ENCODE peak calls at places on chromosomes 12 and 14, in five cellular contexts. G, L, N, K and C are unnamed samples.
A peak's percentile ranks its signal among the peaks of the same experiment; 100 is the strongest.

GRCh38 chr12:41225179-41225578 is 37.1 kb downstream of the PDZRN4 start:
- DNase-seq in K (no peak), L (no peak), N (no peak), G (no peak), C (no peak)

GRCh38 chr12:126171936-126172559 is 1106.8 kb downstream of the AACS start:
- DNase-seq in K (no peak), N (no peak), G (no peak), L (no peak), C (no peak)

GRCh38 chr14:39733741-39734140 is 301.5 kb upstream of the FBXO33 start:
- DNase-seq in K (no peak), G (no peak), L (no peak), N (no peak), C (no peak)

GRCh38 chr14:55329999-55330710 is 58.9 kb downstream of the FBXO34 start:
- DNase-seq in K (no peak), G (no peak), L (no peak), N (no peak), C (no peak)

GRCh38 chr12:106766393-106766826 is 8.1 kb upstream of the RIC8B start:
- DNase-seq in L (no peak), G (no peak), K (peak; percentile 33), N (no peak), C (no peak)

GRCh38 chr12:131084341-131085011 is 130.8 kb downstream of the ADGRD1 start:
- DNase-seq in L (no peak), K (no peak), G (no peak), N (no peak), C (no peak)

GRCh38 chr12:72560370-72560769 is 288.2 kb downstream of the TRHDE start:
- DNase-seq in G (no peak), K (no peak), L (no peak), N (no peak), C (no peak)

GRCh38 chr14:103398427-103399195 is 13.4 kb downstream of the MARK3 start:
- DNase-seq in N (no peak), L (no peak), G (no peak), K (peak; percentile 41), C (no peak)

GRCh38 chr12:110641512-110641911 is 27.6 kb downstream of the TCTN1 start:
- DNase-seq in G (no peak), N (no peak), L (no peak), K (no peak), C (no peak)

GRCh38 chr12:112876506-112876905 is 30.3 kb upstream of the OAS1 start:
- DNase-seq in G (no peak), N (no peak), L (no peak), K (no peak), C (no peak)

GRCh38 chr14:30339311-30339901 is 219.6 kb upstream of the G2E3 start:
- DNase-seq in L (no peak), K (no peak), G (no peak), N (no peak), C (no peak)

GRCh38 chr14:30191639-30192279 is 264.1 kb upstream of the PRKD1 start:
- DNase-seq in L (no peak), N (no peak), G (no peak), K (no peak), C (no peak)

GRCh38 chr12:12466157-12466556 is 96.5 kb downstream of the DUSP16 start:
- DNase-seq in G (no peak), N (no peak), L (no peak), K (no peak), C (no peak)

GRCh38 chr12:65205886-65206285 is 36.5 kb downstream of the LEMD3 start:
- DNase-seq in L (no peak), G (no peak), N (no peak), K (no peak), C (peak; percentile 58)

GRCh38 chr12:90235642-90236041 is 527.0 kb upstream of the ATP2B1 start:
- DNase-seq in N (no peak), K (no peak), L (no peak), G (no peak), C (no peak)

GRCh38 chr12:14885718-14886201 is at the start of gene MGP:
- DNase-seq in G (no peak), L (peak; percentile 84), K (no peak), N (no peak), C (no peak)

GRCh38 chr12:28611115-28611435 is 420.8 kb downstream of the CCDC91 start:
- DNase-seq in G (no peak), N (no peak), L (peak; percentile 83), K (peak; percentile 47), C (no peak)

GRCh38 chr12:5556946-5557673 is 125.2 kb downstream of the NTF3 start:
- DNase-seq in K (no peak), G (no peak), N (no peak), L (no peak), C (no peak)

GRCh38 chr14:89853976-89854693 is 100.4 kb downstream of the EFCAB11 start:
- DNase-seq in G (no peak), K (no peak), L (no peak), N (no peak), C (no peak)

GRCh38 chr14:101878222-101879211 is 85.9 kb upstream of the DYNC1H1 start:
- DNase-seq in L (no peak), K (no peak), G (no peak), N (no peak), C (no peak)

GRCh38 chr12:130576286-130576933 is 139.7 kb downstream of the RIMBP2 start:
- DNase-seq in N (peak; percentile 56), L (no peak), K (no peak), G (no peak), C (no peak)

GRCh38 chr12:79547735-79548347 is 142.9 kb downstream of the PAWR start:
- DNase-seq in K (peak; percentile 71), N (peak; percentile 39), L (peak; percentile 83), G (peak; percentile 0), C (no peak)

GRCh38 chr12:65522956-65523857 is 244.7 kb downstream of the MSRB3 start:
- DNase-seq in G (no peak), N (no peak), K (no peak), L (no peak), C (no peak)

GRCh38 chr14:66069830-66070541 is 416.2 kb upstream of the CCDC196 start:
- DNase-seq in L (peak; percentile 68), N (no peak), K (no peak), G (no peak), C (no peak)

GRCh38 chr12:53750812-53751335 is 905 bp downstream of the CISTR start:
- DNase-seq in L (no peak), K (no peak), G (no peak), N (no peak), C (no peak)

GRCh38 chr12:108734200-108734906 is 3.0 kb upstream of the CORO1C start:
- DNase-seq in L (peak; percentile 80), N (no peak), G (peak; percentile 49), K (peak; percentile 89), C (peak; percentile 24)

GRCh38 chr14:98474900-98475299 is 797.1 kb downstream of the BCL11B start:
- DNase-seq in G (no peak), N (no peak), L (no peak), K (no peak), C (no peak)

GRCh38 chr12:66176525-66176924 is 6.7 kb upstream of the TMBIM4 start:
- DNase-seq in N (no peak), L (no peak), G (no peak), K (no peak), C (no peak)

GRCh38 chr12:6335451-6336078 is 6.3 kb downstream of the TNFRSF1A start:
- DNase-seq in K (peak; percentile 80), G (peak; percentile 77), L (peak; percentile 87), N (no peak), C (peak; percentile 80)

GRCh38 chr12:92703777-92704176 is 988 bp downstream of the PLEKHG7 start:
- DNase-seq in K (no peak), G (no peak), N (no peak), L (no peak), C (no peak)